ENCODE peak calls at places on chromosome 19, in four cellular contexts. One of them, this sample, is unnamed.

GRCh38 chr19:39516270-39516669 is 1.3 kb downstream of the SELENOV start:
- DNase-seq in NCI-H187 treated with DMSO at 0.1 percent for 48 hours: no peak
- DNase-seq in GOT3: no peak
- DNase-seq in RWPE1: no peak
- DNase-seq in this sample: no peak

GRCh38 chr19:33388817-33389573 is 15.5 kb downstream of the CEBPG start:
- DNase-seq in NCI-H187 treated with DMSO at 0.1 percent for 48 hours: no peak
- DNase-seq in GOT3: no peak
- DNase-seq in RWPE1: no peak
- DNase-seq in this sample: no peak

GRCh38 chr19:18735752-18736151 is 52.3 kb downstream of the CRTC1 start:
- DNase-seq in RWPE1: no peak
- DNase-seq in GOT3: no peak
- DNase-seq in NCI-H187 treated with DMSO at 0.1 percent for 48 hours: no peak
- DNase-seq in this sample: no peak

GRCh38 chr19:24078688-24079087 is 8.3 kb upstream of the ZNF254 start:
- DNase-seq in RWPE1: no peak
- DNase-seq in NCI-H187 treated with DMSO at 0.1 percent for 48 hours: no peak
- DNase-seq in GOT3: no peak
- DNase-seq in this sample: no peak

GRCh38 chr19:48511321-48511731 is 309 bp downstream of the LMTK3 start:
- DNase-seq in RWPE1: no peak
- DNase-seq in NCI-H187 treated with DMSO at 0.1 percent for 48 hours: no peak
- DNase-seq in GOT3: no peak
- DNase-seq in this sample: no peak

GRCh38 chr19:13127811-13128575 is 9.9 kb downstream of the NACC1 start:
- DNase-seq in RWPE1: no peak
- DNase-seq in GOT3: no peak
- DNase-seq in NCI-H187 treated with DMSO at 0.1 percent for 48 hours: no peak
- DNase-seq in this sample: no peak

GRCh38 chr19:11381535-11382369 is 2.4 kb downstream of the EPOR start:
- DNase-seq in GOT3: peak
- DNase-seq in RWPE1: peak
- DNase-seq in NCI-H187 treated with DMSO at 0.1 percent for 48 hours: no peak
- DNase-seq in this sample: no peak

GRCh38 chr19:27759896-27760295 is 1453.1 kb downstream of the UQCRFS1 start:
- DNase-seq in NCI-H187 treated with DMSO at 0.1 percent for 48 hours: no peak
- DNase-seq in RWPE1: no peak
- DNase-seq in GOT3: no peak
- DNase-seq in this sample: no peak

GRCh38 chr19:54470276-54470887 is 2.7 kb downstream of the CDC42EP5 start:
- DNase-seq in RWPE1: no peak
- DNase-seq in GOT3: no peak
- DNase-seq in NCI-H187 treated with DMSO at 0.1 percent for 48 hours: no peak
- DNase-seq in this sample: no peak

GRCh38 chr19:13133241-13133870 is 15.3 kb downstream of the NACC1 start:
- DNase-seq in NCI-H187 treated with DMSO at 0.1 percent for 48 hours: no peak
- DNase-seq in RWPE1: no peak
- DNase-seq in GOT3: no peak
- DNase-seq in this sample: no peak

GRCh38 chr19:35766571-35767104 is 8.7 kb downstream of the PROSER3 start:
- DNase-seq in RWPE1: no peak
- DNase-seq in GOT3: no peak
- DNase-seq in NCI-H187 treated with DMSO at 0.1 percent for 48 hours: no peak
- DNase-seq in this sample: no peak